ENCODE peak calls at places on chromosomes 7 and 10, in four cellular contexts. A is K562, S is PC-9, W is endothelial cell of umbilical vein. E is an unnamed sample.

GRCh38 chr10:51832652-51833383 is 133.4 kb upstream of the CSTF2T start:
- DNase-seq in A (peak), S (peak), W (peak), E (peak)

GRCh38 chr7:1354661-1355567 is 104.4 kb downstream of the MICALL2 start:
- DNase-seq in A (no peak), S (no peak), W (no peak), E (no peak)

GRCh38 chr10:50576245-50576815 is 47.4 kb downstream of the SGMS1 start:
- DNase-seq in A (peak), S (peak), W (no peak), E (peak)

GRCh38 chr7:14598978-14599377 is 303.6 kb downstream of the DGKB start:
- DNase-seq in A (no peak), S (no peak), W (no peak), E (peak)

GRCh38 chr7:117110480-117111315 is 157.4 kb downstream of the ST7 start:
- DNase-seq in A (no peak), S (no peak), W (peak), E (no peak)

GRCh38 chr7:140027866-140028265 is 34.9 kb downstream of the PARP12 start:
- DNase-seq in A (no peak), S (no peak), W (no peak), E (no peak)

GRCh38 chr7:92806496-92806895 is 29.9 kb downstream of the CDK6 start:
- DNase-seq in A (no peak), S (no peak), W (no peak), E (no peak)

GRCh38 chr10:104622598-104623209 is 18.4 kb upstream of the SORCS3 start:
- DNase-seq in A (peak), S (peak), W (no peak), E (no peak)

GRCh38 chr10:119803264-119803663 is 69.4 kb downstream of the MCMBP start:
- DNase-seq in A (no peak), S (no peak), W (no peak), E (peak)

GRCh38 chr10:124343351-124344265 is 75.1 kb downstream of the OAT start:
- DNase-seq in A (no peak), S (no peak), W (no peak), E (no peak)

GRCh38 chr7:88331322-88331721 is 24.6 kb upstream of the STEAP4 start:
- DNase-seq in A (no peak), S (no peak), W (no peak), E (no peak)

GRCh38 chr10:18238875-18239485 is 98.8 kb downstream of the CACNB2 start:
- DNase-seq in A (peak), S (peak), W (peak), E (peak)

GRCh38 chr7:24307294-24307693 is 23.3 kb downstream of the NPY start:
- DNase-seq in A (no peak), S (no peak), W (no peak), E (no peak)

GRCh38 chr10:3435671-3436070 is 263.1 kb upstream of the PITRM1 start:
- DNase-seq in A (no peak), S (no peak), W (peak), E (peak)

GRCh38 chr7:35420657-35421056 is 166.8 kb upstream of the TBX20 start:
- DNase-seq in A (no peak), S (no peak), W (peak), E (no peak)

GRCh38 chr10:68327889-68328786 is 3.7 kb upstream of the HNRNPH3 start:
- DNase-seq in A (no peak), S (peak), W (peak), E (peak)

GRCh38 chr7:42315096-42315495 is 78.1 kb upstream of the GLI3 start:
- DNase-seq in A (no peak), S (no peak), W (no peak), E (no peak)

GRCh38 chr10:22335204-22335956 is 9.9 kb upstream of the SPAG6 start:
- DNase-seq in A (no peak), S (no peak), W (peak), E (peak)

GRCh38 chr7:107147464-107148214 is 21.2 kb upstream of the HBP1 start:
- DNase-seq in A (peak), S (peak), W (peak), E (peak)

GRCh38 chr10:47415520-47416304 is 31.6 kb upstream of the ZNF488 start:
- DNase-seq in A (no peak), S (no peak), W (no peak), E (no peak)

GRCh38 chr10:96618648-96619047 is 31.8 kb upstream of the TM9SF3 start:
- DNase-seq in A (no peak), S (no peak), W (no peak), E (peak)

DNA sequence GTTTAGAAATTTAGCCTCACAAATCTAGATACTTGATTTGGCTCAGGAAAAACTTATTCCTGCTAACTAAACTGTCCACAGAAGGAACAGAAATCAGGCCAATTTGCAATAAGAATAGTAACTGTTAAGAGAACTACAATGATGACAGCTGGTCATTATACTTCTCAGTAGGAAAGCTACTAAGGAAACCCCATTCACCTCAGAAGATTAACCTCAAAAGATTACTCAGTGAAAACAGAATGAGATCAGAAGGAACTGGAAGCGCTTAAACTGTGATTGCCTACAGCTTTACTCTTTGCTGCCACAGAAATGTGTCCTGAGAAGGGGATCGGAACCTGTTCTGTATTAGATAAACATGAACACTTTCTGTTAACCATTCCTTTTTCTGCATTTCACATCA is 24.3 kb upstream of the DNAJB12 start:
- DNase-seq in A (no peak), S (no peak), W (no peak), E (peak)
- H3K27ac ChIP-seq in A (no peak), S (no peak), W (no peak), E (no peak)

DNA sequence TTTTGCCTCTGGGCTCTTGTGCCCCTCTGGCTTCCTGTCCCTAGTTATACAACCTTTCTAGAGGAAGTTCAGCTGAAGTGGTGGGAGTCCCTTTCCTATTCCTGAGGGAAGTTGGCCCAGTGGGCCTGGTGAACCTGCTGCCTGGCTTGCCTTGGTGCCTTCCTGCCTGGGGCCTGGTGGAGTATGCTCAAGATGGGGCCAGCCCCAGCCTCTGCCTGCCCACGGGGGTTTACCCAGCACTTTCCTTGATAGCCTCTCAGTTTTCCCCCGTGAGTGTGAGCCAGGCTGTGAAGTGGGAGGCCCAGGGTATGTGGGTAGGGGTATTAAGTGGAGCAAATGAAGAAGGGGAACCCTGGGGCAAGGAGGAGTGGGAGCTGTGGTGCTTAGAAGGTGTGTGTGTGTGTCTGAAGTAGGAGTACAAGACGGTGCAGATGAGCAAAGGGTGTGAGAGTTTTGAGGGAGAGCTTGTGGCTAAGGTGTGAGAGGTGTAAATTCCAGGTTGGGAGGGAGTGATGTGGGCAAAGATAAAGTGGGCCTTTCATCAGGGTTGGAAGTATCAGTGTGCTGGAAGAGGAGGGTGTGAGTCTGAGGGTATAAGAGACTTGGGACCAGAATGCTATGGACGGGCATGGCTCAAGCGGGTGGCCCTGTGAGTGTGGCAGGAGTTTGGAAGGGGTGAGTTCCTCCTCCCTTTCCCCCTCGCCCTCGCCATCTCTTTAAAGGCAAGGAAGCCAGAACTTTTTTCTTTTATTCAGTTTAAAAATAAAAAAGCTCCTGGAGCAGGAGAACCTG is 10.9 kb upstream of the PAX2 start:
- DNase-seq in A (no peak), S (no peak), W (no peak), E (no peak)
- TF ChIP-seq EZH2 in A (no peak), S (no peak), W (no peak), E (no peak)

GRCh38 chr7:4958477-4959301 is at the start of gene MMD2:
- DNase-seq in A (no peak), S (no peak), W (no peak), E (no peak)
- H3K4me3 ChIP-seq in A (no peak), S (no peak), W (no peak), E (no peak)

DNA sequence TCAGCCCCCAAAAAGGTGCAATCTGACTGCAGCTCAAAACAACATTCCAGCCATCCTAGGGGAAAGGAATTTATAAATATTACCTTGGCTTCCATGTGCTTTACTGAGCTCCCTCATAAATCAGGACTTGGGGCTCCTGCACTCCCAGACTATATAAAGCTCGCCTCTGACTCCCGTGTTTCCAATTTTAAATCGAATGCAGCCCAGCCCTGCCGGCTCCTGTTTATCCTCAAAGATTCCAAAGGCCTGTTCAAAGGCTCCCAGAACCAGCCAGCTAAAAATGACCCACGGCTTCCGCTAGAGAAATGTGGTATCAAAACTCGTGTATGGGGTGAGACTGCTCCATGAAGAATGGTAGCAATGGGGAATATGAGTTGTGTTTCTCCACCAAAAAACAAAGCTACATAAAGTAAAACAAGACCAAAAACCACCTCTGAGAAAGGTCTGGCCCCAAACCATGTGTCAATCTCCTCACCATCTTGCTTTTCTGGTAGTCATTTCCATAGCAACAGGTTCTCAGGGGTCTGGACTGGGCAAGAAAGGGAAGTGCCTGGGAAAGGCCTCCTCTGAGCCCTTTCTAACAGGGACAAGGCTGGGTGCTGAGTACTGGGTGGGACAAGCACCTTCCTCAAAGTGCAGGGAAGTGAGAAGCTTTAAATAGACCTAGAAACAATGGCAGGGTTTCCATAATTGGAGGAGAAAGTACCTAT is 5.1 kb downstream of the CALML3 start:
- DNase-seq in A (no peak), S (no peak), W (no peak), E (no peak)
- H3K27ac ChIP-seq in A (no peak), S (no peak), W (no peak), E (no peak)

GRCh38 chr7:97011536-97012292 is 6.4 kb downstream of the DLX6 start:
- DNase-seq in A (no peak), S (no peak), W (no peak), E (no peak)

GRCh38 chr7:97011104-97011503 is 5.8 kb downstream of the DLX6 start:
- DNase-seq in A (no peak), S (no peak), W (no peak), E (no peak)

GRCh38 chr7:97013555-97013954 is 8.2 kb downstream of the DLX6 start:
- DNase-seq in A (no peak), S (no peak), W (no peak), E (no peak)

GRCh38 chr7:97013025-97013424 is 7.7 kb downstream of the DLX6 start:
- DNase-seq in A (no peak), S (no peak), W (no peak), E (no peak)

GRCh38 chr7:97012293-97013005 is 7.1 kb downstream of the DLX6 start:
- DNase-seq in A (no peak), S (no peak), W (no peak), E (no peak)
- TF ChIP-seq EZH2 in A (no peak), S (no peak), W (peak), E (no peak)

DNA sequence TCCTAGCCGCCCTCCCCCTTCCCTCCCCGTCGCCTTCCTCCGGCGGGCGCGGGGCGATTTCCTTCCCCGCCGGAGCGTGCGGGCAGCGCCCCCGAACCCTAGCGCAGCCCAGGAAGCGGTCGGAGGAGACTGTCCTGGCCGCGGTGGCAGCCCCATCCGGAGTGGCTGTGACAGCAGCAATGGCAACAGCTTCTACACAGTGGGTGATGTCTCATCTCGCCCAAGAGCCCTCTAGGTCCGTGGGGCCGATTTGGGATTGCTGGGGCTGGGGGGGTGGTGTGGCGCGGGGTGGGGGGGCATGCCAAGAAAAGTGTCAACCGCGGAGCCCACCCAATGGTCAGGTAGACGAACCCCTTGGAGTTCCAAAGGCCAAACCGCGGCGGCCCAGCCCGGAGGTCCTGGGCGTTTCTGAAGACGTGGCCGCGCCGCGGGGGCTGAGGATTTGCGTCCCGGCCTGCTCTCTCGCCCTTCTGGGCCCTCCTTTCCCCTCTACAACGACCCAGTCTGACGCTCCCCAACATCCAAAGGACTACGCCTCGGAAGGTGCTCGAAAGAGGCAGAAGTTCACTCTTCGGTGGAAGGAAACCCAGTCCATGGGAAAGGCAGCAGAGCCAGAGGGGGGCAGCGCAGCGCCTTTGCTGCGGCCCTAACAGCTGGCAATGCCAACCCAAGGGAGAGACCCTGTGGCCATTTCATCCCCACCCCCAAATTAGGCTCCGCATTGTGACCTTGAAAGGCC is 603 bp upstream of the TWIST1 start:
- DNase-seq in A (no peak), S (no peak), W (no peak), E (no peak)
- H3K4me3 ChIP-seq in A (no peak), S (no peak), W (no peak), E (peak)

GRCh38 chr10:110828525-110828924 is 43.2 kb upstream of the PDCD4 start:
- DNase-seq in A (no peak), S (no peak), W (no peak), E (no peak)
- H3K27ac ChIP-seq in A (no peak), S (no peak), W (no peak), E (no peak)

DNA sequence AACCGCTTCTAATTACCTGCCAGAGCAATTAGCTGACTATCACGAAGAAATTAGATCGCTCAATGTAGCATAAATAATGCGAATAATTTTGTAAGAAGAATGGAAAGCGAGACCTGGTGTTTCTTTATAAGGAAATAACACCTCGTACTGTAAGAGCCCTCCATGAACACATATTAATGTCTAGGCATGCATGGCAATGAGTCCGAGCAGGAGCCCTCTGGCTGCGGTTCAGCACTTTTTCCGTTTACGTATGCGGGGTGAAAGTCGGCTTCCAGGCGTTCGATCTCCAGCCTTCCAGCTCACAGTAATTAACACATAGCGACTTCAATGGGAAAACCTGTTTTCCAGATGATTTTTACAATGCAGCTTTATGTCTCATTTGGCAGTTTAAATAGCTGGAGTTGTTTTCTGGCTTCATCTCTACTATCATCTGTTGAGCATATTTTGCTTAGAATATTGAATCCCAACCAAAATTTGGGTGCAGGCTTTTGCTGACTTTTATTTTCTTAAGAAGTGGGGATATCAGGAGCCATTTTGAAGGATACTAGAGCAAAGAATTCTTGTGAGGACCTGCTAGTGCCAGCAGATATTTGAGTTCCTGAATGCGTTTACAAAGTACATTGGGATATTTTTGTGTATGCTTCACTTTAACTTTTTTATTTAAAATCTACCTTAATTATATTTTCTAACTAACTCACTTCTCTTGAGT is 7.2 kb upstream of the SP8 start:
- DNase-seq in A (peak), S (no peak), W (peak), E (no peak)
- TF ChIP-seq EZH2 in A (peak), S (no peak), W (peak), E (no peak)